ENCODE peak calls at places on chromosomes 13 and 19, in six cellular contexts. One of them, this sample, is unnamed.

GRCh38 chr19:5369962-5370367 is 29.4 kb upstream of the PTPRS start:
- DNase-seq in nephron progenitor cell: peak; percentile 81
- DNase-seq in stimulated activated CD4-positive, alpha-beta T cell treated with anti-CD3 and anti-CD28 coated beads, Interleukin-1b, Interleukin-23, amount 100 ng/mL, for 24 hours: peak; percentile 37
- DNase-seq in heart right ventricle: no peak
- DNase-seq in activated CD8-positive, alpha-beta memory T cell treated with anti-CD3 and anti-CD28 coated beads, Interleukin-2, amount 50 U/mL, for 4 hours: peak; percentile 49
- DNase-seq in left colon: no peak
- DNase-seq in this sample: no peak

GRCh38 chr19:42132851-42133528 is 744 bp upstream of the POU2F2 start:
- DNase-seq in nephron progenitor cell: peak; percentile 87
- DNase-seq in stimulated activated CD4-positive, alpha-beta T cell treated with anti-CD3 and anti-CD28 coated beads, Interleukin-1b, Interleukin-23, amount 100 ng/mL, for 24 hours: peak; percentile 84
- DNase-seq in heart right ventricle: peak; percentile 32
- DNase-seq in activated CD8-positive, alpha-beta memory T cell treated with anti-CD3 and anti-CD28 coated beads, Interleukin-2, amount 50 U/mL, for 4 hours: peak; percentile 87
- DNase-seq in left colon: peak; percentile 49
- DNase-seq in this sample: no peak

GRCh38 chr13:30832845-30833332 is 73.2 kb upstream of the MEDAG start:
- DNase-seq in nephron progenitor cell: peak; percentile 59
- DNase-seq in stimulated activated CD4-positive, alpha-beta T cell treated with anti-CD3 and anti-CD28 coated beads, Interleukin-1b, Interleukin-23, amount 100 ng/mL, for 24 hours: no peak
- DNase-seq in heart right ventricle: no peak
- DNase-seq in activated CD8-positive, alpha-beta memory T cell treated with anti-CD3 and anti-CD28 coated beads, Interleukin-2, amount 50 U/mL, for 4 hours: peak; percentile 26
- DNase-seq in left colon: peak; percentile 94
- DNase-seq in this sample: no peak

GRCh38 chr13:112926003-112926402 is 43.0 kb upstream of the MCF2L start:
- DNase-seq in nephron progenitor cell: no peak
- DNase-seq in stimulated activated CD4-positive, alpha-beta T cell treated with anti-CD3 and anti-CD28 coated beads, Interleukin-1b, Interleukin-23, amount 100 ng/mL, for 24 hours: no peak
- DNase-seq in heart right ventricle: no peak
- DNase-seq in activated CD8-positive, alpha-beta memory T cell treated with anti-CD3 and anti-CD28 coated beads, Interleukin-2, amount 50 U/mL, for 4 hours: no peak
- DNase-seq in left colon: no peak
- DNase-seq in this sample: no peak

GRCh38 chr13:109744512-109745051 is 41.8 kb downstream of the IRS2 start:
- DNase-seq in nephron progenitor cell: no peak
- DNase-seq in stimulated activated CD4-positive, alpha-beta T cell treated with anti-CD3 and anti-CD28 coated beads, Interleukin-1b, Interleukin-23, amount 100 ng/mL, for 24 hours: no peak
- DNase-seq in heart right ventricle: peak; percentile 59
- DNase-seq in activated CD8-positive, alpha-beta memory T cell treated with anti-CD3 and anti-CD28 coated beads, Interleukin-2, amount 50 U/mL, for 4 hours: no peak
- DNase-seq in left colon: peak; percentile 75
- DNase-seq in this sample: no peak

GRCh38 chr13:37701972-37702371 is 103.4 kb upstream of the POSTN start:
- DNase-seq in nephron progenitor cell: no peak
- DNase-seq in stimulated activated CD4-positive, alpha-beta T cell treated with anti-CD3 and anti-CD28 coated beads, Interleukin-1b, Interleukin-23, amount 100 ng/mL, for 24 hours: no peak
- DNase-seq in heart right ventricle: no peak
- DNase-seq in activated CD8-positive, alpha-beta memory T cell treated with anti-CD3 and anti-CD28 coated beads, Interleukin-2, amount 50 U/mL, for 4 hours: no peak
- DNase-seq in left colon: no peak
- DNase-seq in this sample: peak; percentile 41

GRCh38 chr13:37418490-37418889 is 180.1 kb downstream of the POSTN start:
- DNase-seq in nephron progenitor cell: no peak
- DNase-seq in stimulated activated CD4-positive, alpha-beta T cell treated with anti-CD3 and anti-CD28 coated beads, Interleukin-1b, Interleukin-23, amount 100 ng/mL, for 24 hours: no peak
- DNase-seq in heart right ventricle: no peak
- DNase-seq in activated CD8-positive, alpha-beta memory T cell treated with anti-CD3 and anti-CD28 coated beads, Interleukin-2, amount 50 U/mL, for 4 hours: no peak
- DNase-seq in left colon: no peak
- DNase-seq in this sample: no peak

GRCh38 chr13:100131863-100132574 is 43.1 kb downstream of the PCCA start:
- DNase-seq in nephron progenitor cell: no peak
- DNase-seq in stimulated activated CD4-positive, alpha-beta T cell treated with anti-CD3 and anti-CD28 coated beads, Interleukin-1b, Interleukin-23, amount 100 ng/mL, for 24 hours: no peak
- DNase-seq in heart right ventricle: no peak
- DNase-seq in activated CD8-positive, alpha-beta memory T cell treated with anti-CD3 and anti-CD28 coated beads, Interleukin-2, amount 50 U/mL, for 4 hours: no peak
- DNase-seq in left colon: no peak
- DNase-seq in this sample: peak; percentile 27

GRCh38 chr13:45482571-45483173 is 17.9 kb downstream of the COG3 start:
- DNase-seq in nephron progenitor cell: no peak
- DNase-seq in stimulated activated CD4-positive, alpha-beta T cell treated with anti-CD3 and anti-CD28 coated beads, Interleukin-1b, Interleukin-23, amount 100 ng/mL, for 24 hours: no peak
- DNase-seq in heart right ventricle: no peak
- DNase-seq in activated CD8-positive, alpha-beta memory T cell treated with anti-CD3 and anti-CD28 coated beads, Interleukin-2, amount 50 U/mL, for 4 hours: no peak
- DNase-seq in left colon: no peak
- DNase-seq in this sample: no peak

GRCh38 chr13:110942248-110942981 is 27.5 kb upstream of the ANKRD10 start:
- DNase-seq in nephron progenitor cell: no peak
- DNase-seq in stimulated activated CD4-positive, alpha-beta T cell treated with anti-CD3 and anti-CD28 coated beads, Interleukin-1b, Interleukin-23, amount 100 ng/mL, for 24 hours: no peak
- DNase-seq in heart right ventricle: no peak
- DNase-seq in activated CD8-positive, alpha-beta memory T cell treated with anti-CD3 and anti-CD28 coated beads, Interleukin-2, amount 50 U/mL, for 4 hours: no peak
- DNase-seq in left colon: no peak
- DNase-seq in this sample: no peak

GRCh38 chr19:55440411-55441105 is 2.5 kb downstream of the SHISA7 start:
- DNase-seq in nephron progenitor cell: peak; percentile 75
- DNase-seq in stimulated activated CD4-positive, alpha-beta T cell treated with anti-CD3 and anti-CD28 coated beads, Interleukin-1b, Interleukin-23, amount 100 ng/mL, for 24 hours: no peak
- DNase-seq in heart right ventricle: no peak
- DNase-seq in activated CD8-positive, alpha-beta memory T cell treated with anti-CD3 and anti-CD28 coated beads, Interleukin-2, amount 50 U/mL, for 4 hours: no peak
- DNase-seq in left colon: no peak
- DNase-seq in this sample: no peak

GRCh38 chr13:109208522-109208921 is 577.9 kb downstream of the IRS2 start:
- DNase-seq in nephron progenitor cell: no peak
- DNase-seq in stimulated activated CD4-positive, alpha-beta T cell treated with anti-CD3 and anti-CD28 coated beads, Interleukin-1b, Interleukin-23, amount 100 ng/mL, for 24 hours: no peak
- DNase-seq in heart right ventricle: no peak
- DNase-seq in activated CD8-positive, alpha-beta memory T cell treated with anti-CD3 and anti-CD28 coated beads, Interleukin-2, amount 50 U/mL, for 4 hours: no peak
- DNase-seq in left colon: no peak
- DNase-seq in this sample: no peak

GRCh38 chr19:48551437-48552302 is at the start of gene SULT2B1:
- DNase-seq in nephron progenitor cell: no peak
- DNase-seq in stimulated activated CD4-positive, alpha-beta T cell treated with anti-CD3 and anti-CD28 coated beads, Interleukin-1b, Interleukin-23, amount 100 ng/mL, for 24 hours: no peak
- DNase-seq in heart right ventricle: no peak
- DNase-seq in activated CD8-positive, alpha-beta memory T cell treated with anti-CD3 and anti-CD28 coated beads, Interleukin-2, amount 50 U/mL, for 4 hours: no peak
- DNase-seq in left colon: peak; percentile 88
- DNase-seq in this sample: no peak